ENCODE peak calls at places on chromosomes 12 and 14, in eight cellular contexts. N, I, P, Y, Z, V, F and S are unnamed samples.

GRCh38 chr12:62930546-62931425 is 4.2 kb downstream of the PPM1H start:
- DNase-seq in I (no peak), N (no peak), Z (no peak), F (no peak), Y (no peak), V (no peak), P (no peak), S (no peak)

GRCh38 chr12:11650697-11651281 is 1.3 kb downstream of the ETV6 start:
- DNase-seq in F (peak), Y (no peak), Z (no peak), N (peak), V (peak), P (no peak), I (peak), S (peak)

GRCh38 chr14:59454131-59454530 is 11.0 kb downstream of the GPR135 start:
- DNase-seq in F (peak), V (no peak), Y (no peak), P (no peak), I (no peak), N (no peak), Z (no peak), S (peak)

GRCh38 chr12:14873440-14874185 is 12.0 kb downstream of the MGP start:
- DNase-seq in N (peak), I (no peak), Y (no peak), Z (no peak), F (no peak), P (peak), V (no peak), S (no peak)

GRCh38 chr12:75960086-75960910 is 71.3 kb downstream of the PHLDA1 start:
- DNase-seq in F (no peak), I (peak), P (no peak), Z (no peak), V (no peak), N (no peak), Y (no peak), S (no peak)

GRCh38 chr12:109134186-109134917 is 18.0 kb downstream of the ACACB start:
- DNase-seq in F (peak), Z (peak), P (peak), I (peak), Y (peak), V (peak), N (no peak), S (peak)

GRCh38 chr14:99958380-99958779 is 106.8 kb upstream of the EVL start:
- DNase-seq in Y (no peak), Z (no peak), F (no peak), I (no peak), V (no peak), P (peak), N (no peak), S (no peak)

GRCh38 chr14:97456958-97457357 is 659.8 kb downstream of the VRK1 start:
- DNase-seq in Y (no peak), N (peak), Z (no peak), V (no peak), F (peak), I (no peak), P (no peak), S (no peak)

GRCh38 chr14:90388437-90388836 is 8.4 kb upstream of the CALM1 start:
- DNase-seq in P (no peak), N (no peak), F (peak), Y (no peak), V (peak), Z (no peak), I (no peak), S (peak)

GRCh38 chr12:452667-453210 is 7.0 kb upstream of the B4GALNT3 start:
- DNase-seq in Y (no peak), F (no peak), V (no peak), I (peak), Z (no peak), N (peak), P (peak), S (peak)

GRCh38 chr12:32390572-32391219 is 8.7 kb upstream of the FGD4 start:
- DNase-seq in I (peak), P (no peak), F (no peak), N (no peak), Z (no peak), Y (no peak), V (no peak), S (peak)

GRCh38 chr14:61561144-61561543 is 134.2 kb upstream of the HIF1A start:
- DNase-seq in Y (no peak), P (no peak), V (peak), Z (no peak), F (peak), N (no peak), I (peak), S (no peak)

GRCh38 chr12:130846386-130846785 is 7.3 kb upstream of the STX2 start:
- DNase-seq in Y (no peak), F (peak), V (no peak), I (no peak), P (no peak), Z (no peak), N (no peak), S (no peak)

GRCh38 chr14:64801800-64802199 is 77.9 kb downstream of the SPTB start:
- DNase-seq in V (peak), Y (peak), P (peak), F (no peak), Z (peak), I (peak), N (peak), S (no peak)

GRCh38 chr12:120689397-120690082 is 2.6 kb downstream of the MLEC start:
- DNase-seq in V (no peak), Z (no peak), N (no peak), P (no peak), F (no peak), I (no peak), Y (no peak), S (no peak)

GRCh38 chr12:1523558-1524050 is 70.8 kb downstream of the FBXL14 start:
- DNase-seq in N (no peak), Y (peak), Z (no peak), I (no peak), V (peak), F (no peak), P (no peak), S (no peak)

GRCh38 chr14:73741876-73742519 is 27.8 kb upstream of the PNMA1 start:
- DNase-seq in V (no peak), N (peak), Y (no peak), F (no peak), I (no peak), P (no peak), Z (no peak), S (no peak)

GRCh38 chr14:68547305-68548193 is 245.3 kb downstream of the ZFP36L1 start:
- DNase-seq in F (peak), P (no peak), V (no peak), N (peak), I (no peak), Y (no peak), Z (no peak), S (peak)

GRCh38 chr12:52210186-52210924 is 18.5 kb upstream of the KRT80 start:
- DNase-seq in F (peak), I (no peak), P (peak), V (no peak), Z (no peak), N (no peak), Y (no peak), S (no peak)

GRCh38 chr12:47078733-47079364 is 572 bp upstream of the PCED1B start:
- DNase-seq in Y (peak), P (no peak), N (no peak), F (peak), Z (peak), V (peak), I (peak), S (peak)

GRCh38 chr14:91284146-91284790 is 39.8 kb upstream of the GPR68 start:
- DNase-seq in F (peak), P (no peak), Z (no peak), N (no peak), V (no peak), I (no peak), Y (no peak), S (no peak)

GRCh38 chr12:6699989-6700645 is 498 bp downstream of the PIANP start:
- DNase-seq in Y (peak), Z (peak), F (no peak), V (peak), N (no peak), P (peak), I (peak), S (no peak)

GRCh38 chr12:70983692-70984091 is 63.2 kb upstream of the PTPRR start:
- DNase-seq in I (no peak), V (peak), Z (no peak), F (peak), Y (no peak), N (no peak), P (no peak), S (no peak)

GRCh38 chr12:44015333-44015941 is 179.6 kb downstream of the TMEM117 start:
- DNase-seq in F (peak), Z (no peak), N (peak), Y (no peak), V (peak), I (peak), P (no peak), S (no peak)

GRCh38 chr14:79947440-79947839 is 263.9 kb downstream of the DIO2 start:
- DNase-seq in N (no peak), F (no peak), V (no peak), I (no peak), Y (no peak), Z (no peak), P (peak), S (no peak)

GRCh38 chr14:104801284-104802119 is 601 bp downstream of the ZBTB42 start:
- DNase-seq in Z (peak), Y (no peak), N (no peak), P (no peak), I (no peak), F (no peak), V (no peak), S (peak)

GRCh38 chr14:35405304-35405996 is 901 bp upstream of the NFKBIA start:
- DNase-seq in Y (no peak), N (peak), F (no peak), V (peak), I (no peak), Z (no peak), P (peak), S (peak)

GRCh38 chr12:39541471-39541870 is 78.1 kb downstream of the ABCD2 start:
- DNase-seq in I (no peak), N (no peak), V (no peak), F (no peak), Z (no peak), P (no peak), Y (no peak), S (no peak)

GRCh38 chr12:26195250-26195640 is at the start of gene SSPN:
- DNase-seq in F (peak), Z (peak), V (peak), P (peak), I (peak), N (peak), Y (peak), S (peak)

GRCh38 chr12:106088246-106089200 is 50.2 kb downstream of the NUAK1 start:
- DNase-seq in Z (no peak), P (no peak), V (no peak), N (no peak), I (no peak), F (no peak), Y (no peak), S (no peak)

GRCh38 chr14:35877276-35877675 is 51.1 kb downstream of the BRMS1L start:
- DNase-seq in N (no peak), V (no peak), P (no peak), Y (no peak), F (no peak), Z (no peak), I (peak), S (no peak)

GRCh38 chr12:112686373-112686772 is 105.2 kb upstream of the RPH3A start:
- DNase-seq in V (no peak), F (no peak), Z (no peak), I (no peak), Y (no peak), P (no peak), N (no peak), S (peak)

GRCh38 chr12:112685321-112685720 is 106.2 kb upstream of the RPH3A start:
- DNase-seq in F (no peak), P (no peak), I (no peak), V (no peak), N (no peak), Z (no peak), Y (no peak), S (no peak)

GRCh38 chr12:112680993-112681392 is 110.6 kb upstream of the RPH3A start:
- DNase-seq in N (no peak), I (no peak), Z (no peak), Y (no peak), V (no peak), F (no peak), P (no peak), S (no peak)

GRCh38 chr12:112682586-112682985 is 109.0 kb upstream of the RPH3A start:
- DNase-seq in V (no peak), Z (no peak), N (no peak), P (no peak), F (no peak), I (no peak), Y (no peak), S (no peak)

GRCh38 chr12:112684742-112685141 is 106.8 kb upstream of the RPH3A start:
- DNase-seq in F (no peak), P (no peak), N (no peak), Y (no peak), I (no peak), Z (no peak), V (no peak), S (no peak)
- TF ChIP-seq CTCF in F (no peak), P (no peak), N (no peak), Y (no peak), I (peak), Z (no peak), V (no peak), S (no peak)

DNA sequence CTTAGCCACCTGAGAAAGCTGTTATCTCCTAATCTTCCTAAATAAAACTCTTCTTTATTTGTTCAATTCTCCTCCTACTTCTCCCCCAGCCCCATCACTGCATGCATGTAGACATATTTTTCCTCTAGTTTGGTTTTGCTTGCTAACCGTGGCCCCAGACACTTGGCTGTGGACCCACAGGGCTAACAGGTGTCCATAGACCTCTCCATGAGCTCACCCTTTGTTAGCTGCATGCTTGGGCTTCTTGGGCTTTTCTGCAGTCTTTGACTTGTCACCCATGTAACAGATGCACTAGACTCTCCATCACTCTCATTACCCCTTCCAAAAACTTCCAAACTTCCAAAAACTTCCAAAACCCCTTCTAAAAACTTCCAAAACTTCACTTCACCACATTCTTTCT is 59.2 kb upstream of the PLEKHA5 start:
- DNase-seq in F (no peak), Y (no peak), Z (no peak), N (no peak), P (no peak), V (no peak), I (no peak), S (no peak)
- TF ChIP-seq CTCF in F (no peak), Y (no peak), Z (no peak), N (no peak), P (no peak), V (no peak), I (no peak), S (no peak)

DNA sequence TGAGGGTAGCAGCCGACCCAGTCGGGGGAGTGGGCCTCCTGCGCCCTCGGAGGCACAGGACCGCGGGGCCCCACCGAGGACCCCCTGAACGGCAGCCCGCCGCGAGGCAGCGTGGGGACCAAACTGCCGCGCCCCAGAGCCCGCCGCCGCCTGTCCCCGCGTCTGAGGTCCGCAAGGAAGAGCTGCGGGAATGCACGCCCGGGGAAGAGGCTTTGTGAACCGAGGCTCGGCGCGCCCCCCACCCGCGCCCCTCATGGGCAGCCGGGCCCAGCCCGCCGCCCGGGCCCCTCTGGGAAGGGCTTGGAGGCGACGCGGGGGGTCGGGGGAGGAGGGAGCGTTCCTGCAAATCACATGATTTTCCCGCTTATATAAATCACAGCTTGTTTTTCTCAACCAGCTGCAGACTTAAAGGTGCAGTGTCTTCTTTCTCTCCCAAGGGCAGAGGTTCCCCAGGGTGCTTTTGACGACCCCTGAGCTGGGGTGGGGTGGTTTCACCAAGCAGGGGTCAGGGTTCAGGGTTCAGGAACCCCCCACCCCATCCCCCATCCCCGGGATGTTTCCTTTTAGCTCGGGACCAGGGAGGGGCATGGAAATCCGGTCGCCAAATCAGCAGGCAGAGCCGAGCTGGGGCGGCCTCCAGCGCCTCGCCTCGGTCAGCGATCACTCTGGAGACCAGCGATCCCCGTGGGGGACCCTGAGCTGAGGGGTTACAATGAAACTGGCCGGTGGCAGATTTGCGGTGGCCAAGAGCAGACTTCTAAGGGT is 44.7 kb upstream of the ATP23 start:
- DNase-seq in N (peak), F (peak), I (peak), P (peak), V (peak), Z (peak), Y (peak), S (peak)
- TF ChIP-seq CTCF in N (no peak), F (peak), I (peak), P (peak), V (peak), Z (no peak), Y (no peak), S (peak)

DNA sequence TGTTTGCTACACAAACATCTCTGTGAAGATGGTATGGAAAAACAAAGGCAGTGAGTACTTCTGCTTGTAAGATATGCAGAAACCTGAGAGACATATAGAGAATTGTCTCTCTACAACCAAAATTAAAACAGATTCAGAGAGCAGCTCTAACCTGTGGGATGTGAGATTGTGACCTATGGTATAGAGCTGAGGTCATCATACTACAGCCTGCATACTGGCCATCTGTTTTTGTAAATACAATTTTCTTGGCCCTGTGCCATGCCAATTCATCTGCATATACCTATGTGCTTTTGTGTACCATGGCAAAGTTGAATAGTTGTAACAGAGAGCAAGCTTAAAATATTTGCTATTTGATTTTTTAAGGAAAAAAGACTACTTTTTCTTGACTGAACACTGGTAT is 99.6 kb downstream of the LMO3 start:
- DNase-seq in Z (no peak), I (no peak), F (no peak), Y (no peak), P (no peak), N (no peak), V (no peak), S (no peak)
- TF ChIP-seq CTCF in Z (no peak), I (no peak), F (no peak), Y (no peak), P (no peak), N (no peak), V (no peak), S (no peak)

GRCh38 chr14:21066882-21067502 is 3.1 kb upstream of the ARHGEF40 start:
- DNase-seq in Y (no peak), Z (no peak), V (no peak), I (peak), N (no peak), P (no peak), F (no peak), S (no peak)
- TF ChIP-seq CTCF in Y (no peak), Z (no peak), V (peak), I (peak), N (peak), P (peak), F (peak), S (no peak)

DNA sequence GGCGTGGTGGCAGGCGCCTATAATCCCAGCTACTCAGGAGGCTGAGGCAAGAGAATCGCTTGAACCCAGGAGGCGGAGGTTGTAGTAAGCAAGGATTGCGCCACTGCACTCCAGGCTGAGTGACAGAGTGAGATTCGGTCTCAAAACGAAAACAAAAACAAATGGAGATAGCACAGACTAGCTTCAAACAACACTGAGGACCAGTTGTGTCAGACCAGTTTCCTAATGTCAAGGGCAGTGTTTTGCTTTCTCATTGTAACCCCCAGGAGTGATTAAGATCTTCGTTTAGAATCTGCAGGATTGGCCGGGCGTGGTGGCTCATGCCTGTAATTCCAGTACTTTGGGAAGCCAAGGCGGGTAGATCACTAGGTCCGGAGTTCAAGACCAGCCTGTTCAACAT is 18.5 kb downstream of the RPGRIP1 start:
- DNase-seq in N (no peak), Z (no peak), V (no peak), F (no peak), I (no peak), P (no peak), Y (no peak), S (peak)
- TF ChIP-seq CTCF in N (no peak), Z (no peak), V (no peak), F (no peak), I (no peak), P (no peak), Y (no peak), S (no peak)

DNA sequence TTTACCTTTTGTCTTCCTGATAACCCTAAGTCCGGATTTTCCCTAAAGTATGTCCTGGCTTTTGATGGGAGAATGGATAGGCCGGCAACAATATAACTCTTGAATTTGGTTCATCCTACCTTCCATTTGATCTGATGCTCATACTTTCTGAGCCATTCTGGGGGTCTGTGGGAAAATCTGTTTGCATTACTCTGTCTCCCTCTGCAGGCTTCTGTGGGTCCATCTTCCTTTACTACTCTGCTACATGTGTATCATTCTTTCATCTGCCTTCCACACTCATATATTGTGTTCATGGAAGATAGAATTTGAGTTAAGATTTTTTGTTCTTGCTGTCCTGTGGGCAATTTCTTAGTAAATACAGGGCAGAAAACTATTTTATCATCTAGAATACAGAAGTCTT is 101.5 kb downstream of the NAV3 start:
- DNase-seq in P (no peak), I (no peak), Z (no peak), V (no peak), F (no peak), Y (no peak), N (no peak), S (no peak)
- TF ChIP-seq CTCF in P (peak), I (no peak), Z (no peak), V (peak), F (no peak), Y (no peak), N (peak), S (no peak)

DNA sequence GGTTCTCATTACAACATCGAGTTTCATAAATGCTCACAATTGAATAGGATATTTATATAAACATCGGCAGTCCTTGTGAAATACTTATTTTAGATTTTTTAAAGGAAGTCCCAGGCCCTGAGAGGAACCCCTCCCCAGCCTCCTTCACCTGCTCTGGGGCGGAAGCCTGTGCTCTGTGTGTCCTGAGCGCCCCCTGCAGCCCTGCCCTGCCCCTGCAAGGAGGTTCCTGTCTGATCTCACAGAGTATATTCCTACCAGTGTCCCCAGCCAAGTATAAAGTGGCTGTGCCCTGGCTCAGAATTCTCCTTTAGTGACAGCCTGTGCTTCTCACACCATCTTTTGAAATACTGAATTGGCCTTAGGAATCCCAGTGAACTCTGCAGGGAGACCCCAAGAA is 659.5 kb downstream of the TMEM121 start:
- DNase-seq in P (peak), N (peak), F (no peak), Y (no peak), Z (no peak), I (no peak), V (no peak), S (peak)
- TF ChIP-seq CTCF in P (peak), N (peak), F (no peak), Y (no peak), Z (no peak), I (no peak), V (no peak), S (no peak)

GRCh38 chr12:115794659-115795081 is 482.8 kb downstream of the MED13L start:
- DNase-seq in Z (no peak), F (no peak), V (no peak), Y (no peak), I (peak), N (no peak), P (peak), S (no peak)
- TF ChIP-seq CTCF in Z (no peak), F (no peak), V (peak), Y (no peak), I (no peak), N (no peak), P (peak), S (no peak)